ENCODE peak calls at places on chromosomes 4 and X, in four cellular contexts. A, Y, G and C are unnamed samples.

GRCh38 chrX:14073158-14073557 is 43.5 kb upstream of the GEMIN8 start:
- DNase-seq in A (no peak), Y (no peak), G (no peak), C (no peak)

GRCh38 chrX:7316887-7317286 is 168.9 kb upstream of the PUDP start:
- DNase-seq in A (no peak), Y (peak; percentile 35), G (no peak), C (no peak)

GRCh38 chr4:179165339-179165738 is 1723.1 kb upstream of the AGA start:
- DNase-seq in A (no peak), Y (no peak), G (no peak), C (no peak)

GRCh38 chrX:52574416-52575275 is 57.8 kb upstream of the XAGE1B start:
- DNase-seq in A (peak; percentile 5), Y (peak; percentile 61), G (peak; percentile 31), C (no peak)

GRCh38 chr4:152708361-152708760 is 28.6 kb upstream of the TMEM154 start:
- DNase-seq in A (no peak), Y (no peak), G (no peak), C (no peak)

GRCh38 chr4:109810580-109811387 is 4.8 kb upstream of the GAR1 start:
- DNase-seq in A (no peak), Y (no peak), G (no peak), C (no peak)

GRCh38 chr4:76696109-76696508 is 201.8 kb downstream of the SOWAHB start:
- DNase-seq in A (no peak), Y (peak; percentile 38), G (peak; percentile 96), C (no peak)

GRCh38 chr4:156962551-156962974 is 9.0 kb downstream of the PDGFC start:
- DNase-seq in A (no peak), Y (peak; percentile 95), G (no peak), C (no peak)

GRCh38 chr4:80113615-80114014 is 40.6 kb upstream of the ANTXR2 start:
- DNase-seq in A (no peak), Y (no peak), G (no peak), C (no peak)

GRCh38 chr4:94680131-94680862 is 77.5 kb upstream of the BMPR1B start:
- DNase-seq in A (no peak), Y (no peak), G (no peak), C (no peak)

GRCh38 chr4:86594559-86595425 is 677 bp downstream of the PTPN13 start:
- DNase-seq in A (peak; percentile 5), Y (peak; percentile 86), G (peak; percentile 46), C (peak; percentile 5)

GRCh38 chrX:11375614-11376119 is 82.5 kb downstream of the AMELX start:
- DNase-seq in A (no peak), Y (no peak), G (no peak), C (no peak)

GRCh38 chr4:101724093-101724492 is 66.4 kb upstream of the BANK1 start:
- DNase-seq in A (no peak), Y (no peak), G (no peak), C (no peak)

GRCh38 chrX:23840674-23841073 is 57.7 kb downstream of the SAT1 start:
- DNase-seq in A (no peak), Y (no peak), G (no peak), C (no peak)

GRCh38 chr4:93771640-93772411 is 56.7 kb upstream of the ATOH1 start:
- DNase-seq in A (no peak), Y (peak; percentile 12), G (no peak), C (no peak)

GRCh38 chr4:74733760-74734159 is 60.6 kb downstream of the BTC start:
- DNase-seq in A (no peak), Y (no peak), G (no peak), C (no peak)

GRCh38 chr4:118167306-118167705 is 133.0 kb downstream of the NDST3 start:
- DNase-seq in A (no peak), Y (no peak), G (no peak), C (no peak)

GRCh38 chr4:2786152-2786671 is 6.7 kb upstream of the SH3BP2 start:
- DNase-seq in A (peak; percentile 43), Y (no peak), G (no peak), C (peak; percentile 48)

GRCh38 chr4:178387756-178388155 is 945.5 kb upstream of the AGA start:
- DNase-seq in A (no peak), Y (peak; percentile 82), G (no peak), C (no peak)

GRCh38 chr4:159051245-159052071 is 51.4 kb upstream of the RAPGEF2 start:
- DNase-seq in A (no peak), Y (no peak), G (no peak), C (no peak)

GRCh38 chr4:13484749-13485345 is 707 bp upstream of the RAB28 start:
- DNase-seq in A (no peak), Y (peak; percentile 49), G (no peak), C (no peak)

GRCh38 chr4:13478707-13479106 is 5.4 kb downstream of the RAB28 start:
- DNase-seq in A (no peak), Y (no peak), G (no peak), C (no peak)

GRCh38 chr4:13484045-13484748 is at the start of gene RAB28:
- DNase-seq in A (peak; percentile 88), Y (peak; percentile 95), G (peak; percentile 90), C (peak; percentile 96)

GRCh38 chr4:13483142-13484044 is 747 bp downstream of the RAB28 start:
- DNase-seq in A (peak; percentile 2), Y (peak; percentile 73), G (peak; percentile 71), C (peak; percentile 11)

GRCh38 chr4:13481569-13481968 is 2.6 kb downstream of the RAB28 start:
- DNase-seq in A (no peak), Y (peak; percentile 57), G (peak; percentile 11), C (no peak)
- H3K4me1 ChIP-seq in A (peaks cover 9% of the 10 kb centered on the region), Y (no peaks in the 10 kb centered on the region), G (no peaks in the 10 kb centered on the region), C (peaks cover 15% of the 10 kb centered on the region)

GRCh38 chrX:130103605-130104004 is 6.7 kb downstream of the ELF4 start:
- DNase-seq in A (no peak), Y (no peak), G (no peak), C (no peak)

GRCh38 chrX:130098202-130098552 is 12.1 kb downstream of the ELF4 start:
- DNase-seq in A (no peak), Y (no peak), G (no peak), C (no peak)

GRCh38 chrX:130097507-130098201 is 12.6 kb downstream of the ELF4 start:
- DNase-seq in A (peak; percentile 37), Y (no peak), G (no peak), C (no peak)

GRCh38 chrX:130095249-130095648 is 15.0 kb downstream of the ELF4 start:
- DNase-seq in A (no peak), Y (no peak), G (no peak), C (no peak)

GRCh38 chrX:130100180-130100579 is 10.1 kb downstream of the ELF4 start:
- DNase-seq in A (no peak), Y (peak; percentile 63), G (no peak), C (no peak)
- H3K4me3 ChIP-seq in A (no peak overlapping the region), Y (no peak overlapping the region), G (no peak overlapping the region), C (no peak overlapping the region)

GRCh38 chr4:70670332-70671014 is 4.2 kb upstream of the JCHAIN start:
- DNase-seq in A (no peak), Y (peak; percentile 16), G (no peak), C (no peak)
- H3K27ac ChIP-seq in A (no peak overlapping the region), Y (no peak overlapping the region), G (no peak overlapping the region), C (no peak overlapping the region)

DNA sequence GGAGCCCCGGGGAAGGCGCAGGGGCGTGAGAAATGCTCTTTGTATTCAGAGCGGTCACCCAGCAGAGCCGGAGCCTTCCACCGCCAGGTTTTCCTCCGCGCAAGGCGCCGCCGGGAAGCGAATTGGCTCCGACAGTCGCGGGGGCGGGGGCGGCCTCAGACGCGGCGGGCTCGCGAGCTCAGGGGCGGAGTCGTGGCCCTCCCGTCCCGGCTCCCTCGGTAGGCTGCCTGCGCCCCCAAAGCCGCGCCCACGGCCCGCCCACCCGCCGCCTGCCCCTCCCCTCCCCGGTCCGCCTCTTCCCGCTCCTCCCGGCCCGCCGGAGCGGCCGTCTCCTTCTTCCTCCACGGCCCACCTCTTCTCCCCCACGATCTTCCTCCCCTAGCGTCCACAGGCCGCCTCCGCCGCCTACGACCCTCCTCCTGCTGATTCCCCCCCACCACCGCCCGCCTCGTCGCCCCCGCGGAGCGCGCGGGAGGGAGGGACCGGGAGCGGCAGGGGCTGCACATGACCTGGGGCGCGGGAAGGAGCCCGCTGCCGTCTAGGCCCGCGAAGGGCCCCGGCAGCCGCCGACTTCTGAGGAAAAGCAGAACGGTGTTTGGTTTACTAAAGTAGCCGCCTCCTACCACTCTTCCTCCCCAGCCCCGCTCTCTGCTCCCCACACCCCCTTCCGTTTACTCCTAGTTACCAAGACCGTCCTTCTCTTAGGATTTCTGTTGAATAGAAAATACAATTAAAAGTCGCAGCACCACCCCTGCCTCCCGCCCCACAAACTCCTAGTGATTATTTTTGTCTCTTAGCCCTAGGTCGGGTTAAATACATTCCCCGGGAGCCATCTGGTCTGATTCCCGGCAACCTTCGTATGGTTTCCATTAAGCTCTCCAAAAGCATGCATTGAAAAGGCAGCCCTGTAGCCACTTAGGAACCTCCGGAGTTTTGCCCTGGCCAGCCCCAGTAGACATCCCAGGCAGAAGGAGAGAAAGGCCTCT is 53.2 kb downstream of the C4orf51 start:
- DNase-seq in A (peak; percentile 79), Y (peak; percentile 90), G (peak; percentile 88), C (peak; percentile 69)
- H3K4me1 ChIP-seq in A (peaks cover 3% of the 10 kb centered on the region), Y (peaks cover 38% of the 10 kb centered on the region), G (peaks cover 25% of the 10 kb centered on the region), C (peaks cover 4% of the 10 kb centered on the region)

GRCh38 chr4:154399259-154399974 is 92.2 kb downstream of the DCHS2 start:
- DNase-seq in A (no peak), Y (peak; percentile 66), G (no peak), C (no peak)
- H3K4me3 ChIP-seq in A (no peak overlapping the region), Y (peak overlapping the region; percentile 23), G (no peak overlapping the region), C (no peak overlapping the region)

DNA sequence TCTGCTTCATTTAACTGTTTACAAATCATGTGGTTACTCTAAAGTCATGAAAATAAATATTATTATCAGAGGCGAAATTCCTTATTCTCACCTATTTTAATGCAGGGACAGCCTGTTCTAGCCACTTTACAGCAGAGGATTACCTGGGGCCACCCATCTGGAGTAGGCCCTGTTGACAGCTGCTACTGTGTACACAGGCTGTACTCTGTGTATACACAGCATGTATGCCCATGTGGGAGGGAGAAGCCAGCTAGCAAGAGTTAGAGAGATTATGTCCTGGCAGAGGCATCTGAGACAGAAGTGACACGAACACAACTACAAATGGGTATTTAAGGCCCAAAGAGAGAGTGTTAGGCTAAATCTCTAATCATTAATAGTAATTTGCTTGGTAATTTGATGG is 62.1 kb downstream of the GPRIN3 start:
- DNase-seq in A (no peak), Y (no peak), G (no peak), C (no peak)
- H3K27ac ChIP-seq in A (peak overlapping the region; percentile 63), Y (no peak overlapping the region), G (no peak overlapping the region), C (no peak overlapping the region)

DNA sequence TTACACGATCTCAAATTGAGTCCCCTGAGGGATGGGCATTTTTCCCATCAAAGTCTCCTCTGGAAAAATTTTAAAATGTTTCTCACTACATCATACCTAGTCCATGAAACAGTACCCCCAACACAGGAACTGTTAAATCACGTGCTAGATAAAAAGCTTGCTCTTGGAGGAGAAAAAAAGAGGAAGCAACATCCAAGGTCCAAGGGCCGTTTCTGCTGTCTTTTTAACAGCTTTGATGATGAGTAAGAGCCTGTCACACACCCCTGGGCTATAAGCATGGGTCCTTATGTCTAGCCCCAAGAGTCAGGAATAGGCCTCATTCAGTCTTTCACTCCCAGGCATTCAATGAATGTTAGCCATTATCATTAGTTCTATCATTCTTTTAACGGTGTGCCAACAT is 128.9 kb downstream of the SH3KBP1 start:
- DNase-seq in A (no peak), Y (no peak), G (no peak), C (no peak)
- H3K4me1 ChIP-seq in A (peaks cover 15% of the 10 kb centered on the region), Y (no peaks in the 10 kb centered on the region), G (no peaks in the 10 kb centered on the region), C (peaks cover 22% of the 10 kb centered on the region)

DNA sequence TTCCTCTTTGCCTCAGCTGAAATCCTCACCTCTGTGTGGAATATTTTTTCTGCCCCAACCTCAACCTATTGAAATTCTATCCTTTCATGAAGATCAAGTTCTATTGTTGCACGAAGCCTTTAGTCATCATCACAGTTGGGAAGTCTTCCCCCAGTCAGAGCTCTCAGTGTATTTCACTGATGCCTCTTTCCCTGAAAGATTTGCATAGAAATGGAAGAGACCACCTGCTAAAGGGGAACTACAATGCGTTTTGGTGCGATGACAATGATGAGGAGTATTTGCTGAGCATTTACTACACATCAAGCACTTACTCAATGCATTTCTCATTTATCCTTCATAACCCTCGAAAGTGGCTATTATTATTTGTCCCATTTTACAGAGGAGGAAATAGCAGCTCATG is 151.2 kb upstream of the KLF3 start:
- DNase-seq in A (no peak), Y (no peak), G (no peak), C (no peak)
- H3K4me3 ChIP-seq in A (peak overlapping the region; percentile 1), Y (no peak overlapping the region), G (no peak overlapping the region), C (peak overlapping the region; percentile 19)